ENCODE peak calls at places on chromosomes 4 and X, in four cellular contexts. A is cardiac muscle cell; B is CD8-positive, alpha-beta T cell; M is K562. P is an unnamed sample.

GRCh38 chrX:3175659-3176438 is 134.6 kb downstream of the ARSF start:
- DNase-seq in M (no peak), A (no peak), B (no peak), P (no peak)

GRCh38 chr4:8765631-8766590 is 105.7 kb downstream of the HMX1 start:
- DNase-seq in M (no peak), A (no peak), B (no peak), P (no peak)

GRCh38 chr4:173450281-173450680 is 51.4 kb upstream of the SCRG1 start:
- DNase-seq in A (no peak), M (no peak), B (no peak), P (no peak)

GRCh38 chr4:76307670-76308014 is 1.1 kb downstream of the STBD1 start:
- DNase-seq in B (no peak), M (no peak), A (peak), P (no peak)

GRCh38 chr4:113811329-113811728 is 49.8 kb upstream of the CAMK2D start:
- DNase-seq in B (no peak), M (no peak), A (no peak), P (no peak)

GRCh38 chrX:49040376-49040955 is 2.7 kb downstream of the TFE3 start:
- DNase-seq in B (no peak), M (no peak), A (no peak), P (no peak)

GRCh38 chr4:85823295-85823694 is 348.3 kb downstream of the ARHGAP24 start:
- DNase-seq in B (no peak), M (no peak), A (no peak), P (no peak)

GRCh38 chr4:304987-305680 is at the start of gene ZNF732:
- DNase-seq in A (peak), M (peak), B (no peak), P (no peak)

GRCh38 chr4:40749717-40750460 is at the start of gene NSUN7:
- DNase-seq in M (no peak), B (peak), A (peak), P (peak)

GRCh38 chr4:1417522-1418390 is 11.5 kb upstream of the NKX1-1 start:
- DNase-seq in A (no peak), M (no peak), B (no peak), P (no peak)

GRCh38 chr4:159376289-159376688 is 273.4 kb downstream of the RAPGEF2 start:
- DNase-seq in B (no peak), M (no peak), A (no peak), P (no peak)

GRCh38 chr4:52243367-52243766 is 192.3 kb downstream of the SPATA18 start:
- DNase-seq in B (no peak), M (no peak), A (no peak), P (no peak)

GRCh38 chr4:176753049-176753448 is 39.7 kb downstream of the VEGFC start:
- DNase-seq in A (peak), B (no peak), M (no peak), P (no peak)

GRCh38 chrX:136128743-136129142 is 18.6 kb upstream of the FHL1 start:
- DNase-seq in A (no peak), M (no peak), B (no peak), P (no peak)

GRCh38 chr4:186724861-186725419 is 1.3 kb upstream of the FAT1 start:
- DNase-seq in B (no peak), M (no peak), A (peak), P (peak)

GRCh38 chr4:37389967-37390580 is 145.5 kb downstream of the NWD2 start:
- DNase-seq in A (peak), M (peak), B (peak), P (peak)

DNA sequence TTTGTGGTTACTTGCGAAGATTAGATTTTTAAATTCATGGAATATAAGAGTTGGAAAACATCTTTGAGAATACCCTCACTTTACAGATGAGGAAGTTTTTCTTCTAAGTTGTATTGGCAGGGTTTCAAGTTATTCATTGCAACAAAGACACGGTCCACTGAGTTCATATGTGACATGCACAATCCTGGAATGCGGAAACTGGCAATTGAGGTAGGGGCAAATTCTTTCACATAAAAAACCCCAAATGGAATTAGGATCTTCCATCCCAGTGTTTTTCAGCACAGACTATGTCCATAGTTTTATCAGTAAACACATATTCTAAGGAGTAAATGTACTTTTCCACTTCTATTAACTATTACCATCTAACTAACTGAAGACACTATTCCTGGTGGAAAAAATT is 81.8 kb upstream of the NAP1L5 start:
- DNase-seq in M (no peak), A (no peak), B (no peak), P (no peak)
- H3K27ac ChIP-seq in M (no peak), A (no peak), B (no peak), P (no peak)

GRCh38 chr4:123418486-123418931 is 21.9 kb downstream of the SPRY1 start:
- DNase-seq in A (peak), M (no peak), B (no peak), P (peak)
- H3K27ac ChIP-seq in A (peak), M (peak), B (no peak), P (no peak)

DNA sequence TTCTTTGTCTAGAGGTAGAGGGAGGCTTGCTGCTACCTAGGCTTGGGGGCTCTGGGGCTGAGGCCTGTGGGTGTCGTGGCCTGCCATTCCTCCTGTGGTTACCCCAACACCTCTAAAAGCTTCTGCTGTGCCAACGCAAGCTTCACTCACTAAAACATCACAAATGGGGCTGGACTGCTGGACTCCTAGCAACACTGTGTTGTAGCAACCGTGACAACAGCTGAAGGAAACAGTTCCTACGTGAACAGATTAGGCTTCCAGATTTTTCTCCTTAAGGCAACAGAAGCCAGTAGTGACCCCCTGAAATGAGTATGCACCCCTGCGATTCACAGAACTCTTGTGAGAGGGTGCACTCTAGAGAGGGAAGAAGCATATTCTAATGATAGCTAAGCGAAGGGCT is 138.3 kb upstream of the TEX13D start:
- DNase-seq in B (no peak), A (no peak), M (no peak), P (peak)
- H3K27ac ChIP-seq in B (no peak), A (no peak), M (no peak), P (peak)

GRCh38 chr4:118894034-118894433 is 5.4 kb downstream of the SYNPO2 start:
- DNase-seq in A (no peak), B (no peak), M (no peak), P (no peak)
- H3K27ac ChIP-seq in A (no peak), B (no peak), M (no peak), P (no peak)

DNA sequence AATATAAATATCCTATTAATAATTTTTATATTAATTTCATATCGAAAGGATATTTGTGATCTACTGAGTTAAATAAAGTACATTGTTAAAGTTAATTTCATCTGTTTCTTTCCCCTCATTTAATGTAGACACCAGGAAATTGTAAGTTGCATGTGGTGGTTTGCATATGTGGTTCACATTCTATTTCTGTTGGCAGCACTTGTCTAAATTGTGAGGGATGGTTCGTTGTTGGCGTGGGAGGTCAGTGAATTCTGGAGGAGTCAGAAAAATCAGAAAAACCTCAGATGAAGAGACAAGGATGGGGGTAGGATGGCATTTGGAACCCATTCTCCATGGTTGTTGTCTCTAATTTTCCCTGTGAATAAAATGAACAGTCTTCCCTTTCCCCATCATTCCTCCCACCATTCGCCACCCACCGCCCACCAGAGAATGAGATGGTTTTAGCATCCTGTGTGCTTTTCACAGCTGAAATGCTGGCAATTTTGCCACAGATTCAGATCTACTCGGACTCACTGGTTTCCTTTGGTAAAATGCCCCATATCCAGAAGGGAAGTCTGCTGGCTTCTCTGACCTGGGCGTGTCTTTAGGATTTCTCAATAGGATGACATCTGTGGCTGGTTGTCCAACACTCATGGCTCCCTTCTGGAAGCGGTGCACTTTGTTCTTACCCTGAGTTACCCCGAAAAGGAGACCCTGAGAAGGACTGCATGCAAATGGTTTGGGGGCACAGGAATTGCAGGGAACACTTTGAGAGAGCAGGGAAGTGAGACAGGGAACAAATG is 52.3 kb downstream of the LGI2 start:
- DNase-seq in M (no peak), B (no peak), A (no peak), P (no peak)
- H3K27ac ChIP-seq in M (no peak), B (no peak), A (no peak), P (peak)

GRCh38 chr4:5052424-5052702 is 1.1 kb downstream of the STK32B start:
- DNase-seq in M (no peak), B (no peak), A (no peak), P (no peak)

GRCh38 chr4:5051692-5052423 is 578 bp downstream of the STK32B start:
- DNase-seq in B (no peak), A (peak), M (no peak), P (no peak)

GRCh38 chr4:5052726-5053425 is 1.6 kb downstream of the STK32B start:
- DNase-seq in A (no peak), B (no peak), M (no peak), P (no peak)

GRCh38 chr4:5050520-5050955 is 742 bp upstream of the STK32B start:
- DNase-seq in B (no peak), A (peak), M (peak), P (peak)

GRCh38 chr4:5051210-5051691 is at the start of gene STK32B:
- DNase-seq in B (no peak), M (peak), A (peak), P (peak)
- H3K27ac ChIP-seq in B (no peak), M (no peak), A (no peak), P (no peak)

GRCh38 chr4:110801591-110801990 is 178.7 kb upstream of the PITX2 start:
- DNase-seq in M (no peak), A (no peak), B (no peak), P (no peak)
- H3K27ac ChIP-seq in M (no peak), A (no peak), B (no peak), P (no peak)

P was measured in small intestine.